ENCODE peak calls at places on chromosomes 12 and 14, in ten cellular contexts. R is neural crest cell; A is fibroblast of the aortic adventitia; W is CD8-positive, alpha-beta T cell; H is tibial nerve; M is PC-9; Z is NCI-H748 treated with DMSO at 0.1 percent for 48 hours; S is stimulated activated naive B cell treated with anti-CD40 and anti-IgM and Interleukin-4, amounts not matched to agents 10 μg/mL and 1 μg/mL and 100 μg/mL, for 72 hours; G is transverse colon; B is esophagus muscularis mucosa. I is an unnamed sample.

GRCh38 chr14:33859306-33859705 is 91.6 kb downstream of the EGLN3 start:
- DNase-seq in R (no peak), A (no peak), W (no peak), H (no peak), M (no peak), Z (no peak), S (no peak), G (no peak), B (peak), I (no peak)

GRCh38 chr12:90333939-90334338 is 621.0 kb downstream of the CCER1 start:
- DNase-seq in R (no peak), A (peak), W (no peak), H (no peak), M (no peak), Z (no peak), S (no peak), G (no peak), B (no peak), I (no peak)

GRCh38 chr12:90984114-90984513 is 20.7 kb downstream of the EPYC start:
- DNase-seq in R (no peak), A (no peak), W (no peak), H (no peak), M (no peak), Z (no peak), S (no peak), G (no peak), B (no peak), I (no peak)

GRCh38 chr14:53696217-53696965 is 260.2 kb downstream of the BMP4 start:
- DNase-seq in R (no peak), A (no peak), W (no peak), H (no peak), M (peak), Z (no peak), S (no peak), G (no peak), B (no peak), I (no peak)

GRCh38 chr12:116454950-116455447 is 104.2 kb upstream of the MAP1LC3B2 start:
- DNase-seq in R (no peak), A (peak), W (no peak), H (no peak), M (peak), Z (no peak), S (no peak), G (no peak), B (no peak), I (no peak)

GRCh38 chr14:91046488-91047072 is 13.9 kb downstream of the RPS6KA5 start:
- DNase-seq in R (no peak), A (no peak), W (no peak), H (no peak), M (no peak), Z (no peak), S (no peak), G (no peak), B (no peak), I (no peak)

GRCh38 chr12:68109001-68109400 is 50.5 kb downstream of the IFNG start:
- DNase-seq in R (no peak), A (no peak), W (no peak), H (no peak), M (no peak), Z (no peak), S (no peak), G (no peak), B (no peak), I (no peak)

GRCh38 chr14:89435527-89436273 is 18.7 kb upstream of the FOXN3 start:
- DNase-seq in R (no peak), A (no peak), W (no peak), H (no peak), M (no peak), Z (no peak), S (no peak), G (no peak), B (no peak), I (no peak)

GRCh38 chr12:88418856-88419497 is 161.3 kb downstream of the KITLG start:
- DNase-seq in R (no peak), A (peak), W (no peak), H (no peak), M (no peak), Z (no peak), S (no peak), G (no peak), B (no peak), I (no peak)

GRCh38 chr12:110533607-110534006 is 31.5 kb downstream of the RAD9B start:
- DNase-seq in R (no peak), A (no peak), W (no peak), H (no peak), M (peak), Z (no peak), S (no peak), G (no peak), B (no peak), I (no peak)

GRCh38 chr12:49698619-49699545 is 8.3 kb downstream of the FMNL3 start:
- DNase-seq in R (no peak), A (peak), W (peak), H (no peak), M (no peak), Z (no peak), S (peak), G (peak), B (no peak), I (no peak)

GRCh38 chr14:22185191-22185590 is 403.8 kb downstream of the DAD1 start:
- DNase-seq in R (no peak), A (no peak), W (no peak), H (no peak), M (no peak), Z (no peak), S (no peak), G (no peak), B (no peak), I (no peak)

GRCh38 chr12:6226002-6226700 is 26.0 kb downstream of the CD9 start:
- DNase-seq in R (no peak), A (peak), W (no peak), H (peak), M (no peak), Z (no peak), S (no peak), G (peak), B (no peak), I (no peak)

GRCh38 chr14:51996148-51996746 is 6.9 kb downstream of the RTRAF start:
- DNase-seq in R (no peak), A (peak), W (no peak), H (no peak), M (no peak), Z (no peak), S (no peak), G (no peak), B (no peak), I (no peak)

GRCh38 chr14:95340201-95340697 is 20.5 kb upstream of the CLMN start:
- DNase-seq in R (no peak), A (no peak), W (no peak), H (no peak), M (no peak), Z (no peak), S (no peak), G (peak), B (no peak), I (no peak)

GRCh38 chr12:120598674-120599463 is 17.7 kb upstream of the POP5 start:
- DNase-seq in R (no peak), A (peak), W (no peak), H (no peak), M (peak), Z (no peak), S (no peak), G (no peak), B (no peak), I (no peak)

GRCh38 chr14:64855732-64856527 is 23.8 kb downstream of the SPTB start:
- DNase-seq in R (no peak), A (no peak), W (no peak), H (no peak), M (no peak), Z (no peak), S (no peak), G (no peak), B (no peak), I (no peak)

GRCh38 chr14:104660597-104660996 is 28.8 kb upstream of the INF2 start:
- DNase-seq in R (no peak), A (no peak), W (no peak), H (no peak), M (peak), Z (no peak), S (peak), G (peak), B (no peak), I (no peak)

GRCh38 chr12:111597731-111598636 is 1.1 kb downstream of the ATXN2 start:
- DNase-seq in R (peak), A (no peak), W (peak), H (no peak), M (no peak), Z (no peak), S (peak), G (peak), B (no peak), I (peak)

GRCh38 chr14:68645371-68645770 is 147.5 kb downstream of the ZFP36L1 start:
- DNase-seq in R (no peak), A (no peak), W (no peak), H (no peak), M (no peak), Z (no peak), S (no peak), G (no peak), B (no peak), I (no peak)

GRCh38 chr14:92551066-92551841 is 37.7 kb downstream of the RIN3 start:
- DNase-seq in R (no peak), A (no peak), W (no peak), H (no peak), M (no peak), Z (no peak), S (no peak), G (no peak), B (no peak), I (no peak)

GRCh38 chr12:127998936-127999467 is 268.0 kb upstream of the TMEM132C start:
- DNase-seq in R (no peak), A (peak), W (no peak), H (no peak), M (no peak), Z (no peak), S (no peak), G (no peak), B (no peak), I (no peak)

GRCh38 chr14:106039400-106039799 is 513.0 kb downstream of the TMEM121 start:
- DNase-seq in R (no peak), A (no peak), W (peak), H (no peak), M (no peak), Z (peak), S (no peak), G (peak), B (peak), I (peak)

GRCh38 chr12:68261947-68262346 is 8.5 kb upstream of the IL22 start:
- DNase-seq in R (no peak), A (no peak), W (no peak), H (no peak), M (no peak), Z (no peak), S (no peak), G (no peak), B (no peak), I (no peak)

GRCh38 chr12:57165741-57166140 is 18.3 kb upstream of the LRP1-AS start:
- DNase-seq in R (no peak), A (no peak), W (no peak), H (no peak), M (peak), Z (no peak), S (no peak), G (peak), B (no peak), I (no peak)

GRCh38 chr14:102593841-102594170 is 1.4 kb downstream of the RCOR1 start:
- DNase-seq in R (no peak), A (peak), W (no peak), H (no peak), M (no peak), Z (peak), S (no peak), G (no peak), B (no peak), I (no peak)

GRCh38 chr12:102917026-102917787 is at the start of gene PAH:
- DNase-seq in R (no peak), A (no peak), W (peak), H (no peak), M (no peak), Z (no peak), S (peak), G (peak), B (no peak), I (no peak)

I was measured in CD4-positive, alpha-beta T cell.